ENCODE peak calls at places on chromosomes 3 and 15, in ten cellular contexts. S, F, P, G, T, W, H, C, D and R are unnamed samples. For H3K9me3, the result is how much of the 10 kb centered on the place peaks cover.

GRCh38 chr3:80439490-80439889 is 671.7 kb upstream of the ROBO1 start:
- DNase-seq in S (no peak), F (no peak), P (no peak), G (no peak), T (no peak), W (no peak), H (no peak), C (no peak), D (no peak), R (no peak)

GRCh38 chr3:102181202-102181920 is 253.5 kb upstream of the ZPLD1 start:
- DNase-seq in S (no peak), F (no peak), P (no peak), G (no peak), T (peak), W (no peak), H (no peak), C (no peak), D (no peak), R (no peak)

GRCh38 chr3:100254168-100254777 is 6.5 kb upstream of the TBC1D23 start:
- DNase-seq in S (peak), F (peak), P (peak), G (peak), T (peak), W (peak), H (no peak), C (peak), D (peak), R (peak)

GRCh38 chr3:127684871-127685707 is 12.3 kb downstream of the ABTB1 start:
- DNase-seq in S (no peak), F (peak), P (peak), G (peak), T (no peak), W (no peak), H (peak), C (no peak), D (no peak), R (peak)

GRCh38 chr3:99248130-99248529 is 346.6 kb upstream of the DCBLD2 start:
- DNase-seq in S (no peak), F (no peak), P (no peak), G (no peak), T (peak), W (no peak), H (no peak), C (no peak), D (no peak), R (no peak)

GRCh38 chr15:80695099-80695910 is at the start of gene ABHD17C:
- DNase-seq in S (peak), F (peak), P (peak), G (peak), T (peak), W (no peak), H (peak), C (no peak), D (peak), R (peak)

GRCh38 chr15:73346735-73347312 is 21.9 kb downstream of the HCN4 start:
- DNase-seq in S (peak), F (no peak), P (peak), G (peak), T (peak), W (peak), H (peak), C (peak), D (peak), R (peak)

GRCh38 chr3:13698498-13698897 is 149.6 kb downstream of the FBLN2 start:
- DNase-seq in S (no peak), F (no peak), P (no peak), G (no peak), T (no peak), W (no peak), H (no peak), C (no peak), D (no peak), R (no peak)

GRCh38 chr3:112364291-112364690 is 31.3 kb downstream of the CD200 start:
- DNase-seq in S (no peak), F (no peak), P (no peak), G (no peak), T (no peak), W (no peak), H (no peak), C (no peak), D (no peak), R (no peak)

GRCh38 chr15:100463515-100463914 is 65.2 kb downstream of the CERS3 start:
- DNase-seq in S (no peak), F (no peak), P (no peak), G (no peak), T (no peak), W (no peak), H (no peak), C (no peak), D (no peak), R (no peak)

GRCh38 chr3:195546130-195546560 is 3.0 kb upstream of the PPP1R2 start:
- DNase-seq in S (peak), F (peak), P (peak), G (no peak), T (peak), W (no peak), H (no peak), C (peak), D (peak), R (no peak)

GRCh38 chr15:48617619-48618018 is 27.9 kb downstream of the FBN1 start:
- DNase-seq in S (peak), F (peak), P (peak), G (peak), T (peak), W (no peak), H (no peak), C (no peak), D (peak), R (no peak)

GRCh38 chr3:1664266-1664665 is 434.4 kb upstream of the CNTN4 start:
- DNase-seq in S (no peak), F (no peak), P (no peak), G (no peak), T (no peak), W (no peak), H (no peak), C (no peak), D (no peak), R (no peak)

GRCh38 chr3:123789160-123789559 is 95.0 kb downstream of the MYLK start:
- DNase-seq in S (no peak), F (no peak), P (no peak), G (no peak), T (no peak), W (no peak), H (no peak), C (no peak), D (no peak), R (no peak)

DNA sequence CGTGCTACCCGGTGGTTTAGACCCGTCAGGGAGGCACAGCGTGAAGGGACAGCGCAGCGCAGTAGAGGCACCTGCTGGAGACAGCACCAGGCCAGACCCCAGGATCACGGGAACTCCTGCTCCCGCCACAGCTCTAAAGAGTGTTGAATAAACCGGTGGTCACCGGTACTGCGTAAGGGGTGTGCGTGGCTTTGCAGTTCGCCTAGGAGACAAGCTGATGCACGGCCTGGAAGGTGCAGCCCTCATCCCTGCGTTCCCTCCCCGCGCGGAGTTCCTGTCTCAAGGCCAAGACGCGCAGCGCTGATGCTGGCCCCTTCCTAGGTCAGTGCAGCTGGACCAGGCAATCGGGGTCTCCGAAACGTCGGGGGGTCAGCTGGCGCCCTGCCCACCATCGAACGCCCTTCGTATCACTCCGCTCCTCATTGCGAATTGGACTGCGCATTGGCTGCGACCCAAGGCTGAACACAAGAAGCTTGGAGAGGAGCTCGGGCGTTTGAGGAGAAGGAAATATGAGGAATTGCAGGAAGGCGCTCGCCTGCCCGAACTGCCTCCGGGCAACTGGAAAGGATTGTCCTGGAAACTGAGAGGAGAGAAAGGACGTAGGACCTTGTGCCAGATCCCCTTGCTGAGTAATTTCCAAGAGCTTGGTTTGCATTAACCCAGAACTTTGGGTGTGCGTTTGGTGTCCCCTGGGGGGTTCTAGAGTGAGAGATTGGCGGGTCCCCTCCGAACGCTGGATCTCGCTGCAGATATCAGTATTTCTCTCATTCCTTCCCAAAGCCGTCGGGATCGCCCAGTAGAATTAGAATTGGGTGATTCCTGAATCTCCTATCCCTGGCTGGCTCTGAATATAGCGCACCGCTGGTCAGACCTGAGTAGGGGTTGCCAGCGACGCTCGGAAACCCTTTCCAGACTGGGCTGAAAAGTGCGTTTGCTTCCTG is 2.3 kb upstream of the SOX14 start:
- DNase-seq in S (no peak), F (no peak), P (no peak), G (no peak), T (no peak), W (no peak), H (no peak), C (no peak), D (no peak), R (no peak)
- H3K9me3 ChIP-seq in S (under half), F (under half), P (under half), G (under half), T (under half), W (under half), H (under half), C (under half), D (under half), R (under half)

GRCh38 chr3:50612234-50612972 is 829 bp upstream of the CISH start:
- DNase-seq in S (no peak), F (no peak), P (no peak), G (no peak), T (no peak), W (no peak), H (no peak), C (no peak), D (no peak), R (no peak)
- TF ChIP-seq POLR2A in S (no peak), F (peak), P (no peak), G (peak), T (no peak), W (no peak), H (no peak), C (no peak), D (peak), R (no peak)

DNA sequence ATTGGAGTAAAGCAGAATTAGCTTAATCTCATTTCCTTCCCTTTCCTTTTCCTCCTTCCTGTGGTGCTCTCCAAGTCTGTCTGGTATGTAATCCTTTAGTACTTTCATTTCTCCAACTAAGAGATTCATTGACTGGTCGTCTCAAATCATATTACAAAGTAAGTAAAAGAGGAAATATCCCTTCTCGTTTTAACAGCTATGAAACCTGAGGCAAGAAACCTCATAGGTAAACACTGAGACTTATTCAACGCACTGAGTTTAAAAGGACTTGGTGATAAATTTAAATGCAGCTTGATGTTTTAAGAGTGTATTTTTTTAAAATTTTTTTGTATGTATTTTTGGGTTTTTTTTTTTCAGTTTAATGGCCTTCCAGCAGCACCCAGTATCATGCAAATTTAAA is 117.2 kb upstream of the LRRC3B start:
- DNase-seq in S (no peak), F (no peak), P (no peak), G (no peak), T (no peak), W (no peak), H (no peak), C (no peak), D (no peak), R (no peak)
- H3K9me3 ChIP-seq in S (under half), F (under half), P (under half), G (under half), T (under half), W (under half), H (under half), C (under half), D (under half), R (under half)

GRCh38 chr3:42057561-42058211 is 33.5 kb upstream of the TRAK1 start:
- DNase-seq in S (no peak), F (no peak), P (no peak), G (no peak), T (no peak), W (no peak), H (no peak), C (no peak), D (peak), R (no peak)
- TF ChIP-seq POLR2A in S (no peak), F (no peak), P (no peak), G (no peak), T (no peak), W (no peak), H (no peak), C (no peak), D (no peak), R (no peak)

GRCh38 chr3:30986551-30986950 is 92.1 kb upstream of the GADL1 start:
- DNase-seq in S (no peak), F (no peak), P (no peak), G (no peak), T (no peak), W (no peak), H (no peak), C (no peak), D (no peak), R (no peak)

GRCh38 chr3:30984855-30985793 is 90.7 kb upstream of the GADL1 start:
- DNase-seq in S (no peak), F (no peak), P (no peak), G (no peak), T (peak), W (no peak), H (no peak), C (no peak), D (no peak), R (no peak)

GRCh38 chr3:30988774-30989173 is 94.3 kb upstream of the GADL1 start:
- DNase-seq in S (no peak), F (no peak), P (no peak), G (no peak), T (no peak), W (no peak), H (no peak), C (no peak), D (no peak), R (no peak)

DNA sequence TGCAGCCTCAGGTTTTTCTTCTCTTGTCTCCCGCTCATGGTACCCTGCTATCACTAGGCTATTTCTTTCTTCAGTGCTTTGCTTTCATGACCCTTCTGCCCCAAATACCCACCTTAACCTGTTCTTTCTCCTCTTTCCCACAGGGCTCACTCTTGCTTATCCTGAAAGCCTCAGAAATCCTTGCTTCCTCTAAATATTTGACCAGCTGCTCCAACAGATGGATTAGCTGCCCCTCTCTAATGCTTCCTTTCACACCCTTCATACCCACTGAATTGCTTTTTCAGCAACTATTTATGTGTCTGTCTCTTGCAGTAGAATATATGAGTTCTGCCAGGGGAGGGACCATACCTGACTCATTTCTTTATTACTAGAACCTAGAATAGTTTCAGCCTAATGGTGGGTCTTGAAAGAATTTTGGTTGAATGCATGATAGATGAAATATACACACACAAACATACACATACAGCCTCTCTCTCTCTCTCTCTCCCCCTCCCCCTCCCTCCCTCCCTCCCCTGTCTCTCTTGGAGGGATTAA is 94.9 kb upstream of the GADL1 start:
- DNase-seq in S (no peak), F (no peak), P (no peak), G (no peak), T (no peak), W (no peak), H (no peak), C (no peak), D (no peak), R (no peak)
- H3K9me3 ChIP-seq in S (under half), F (under half), P (under half), G (under half), T (under half), W (under half), H (under half), C (under half), D (under half), R (under half)

GRCh38 chr3:131361464-131362421 is 19.8 kb upstream of the NUDT16 start:
- DNase-seq in S (peak), F (peak), P (peak), G (peak), T (peak), W (peak), H (peak), C (peak), D (peak), R (peak)
- TF ChIP-seq POLR2A in S (no peak), F (peak), P (peak), G (peak), T (no peak), W (peak), H (no peak), C (no peak), D (peak), R (peak)

GRCh38 chr3:39133093-39133490 is 20.3 kb downstream of the CSRNP1 start:
- DNase-seq in S (no peak), F (no peak), P (no peak), G (no peak), T (no peak), W (no peak), H (no peak), C (no peak), D (no peak), R (no peak)

GRCh38 chr3:39133822-39134221 is 19.6 kb downstream of the CSRNP1 start:
- DNase-seq in S (no peak), F (no peak), P (peak), G (no peak), T (no peak), W (no peak), H (no peak), C (no peak), D (no peak), R (no peak)

GRCh38 chr3:39132096-39133092 is 21.0 kb downstream of the CSRNP1 start:
- DNase-seq in S (no peak), F (no peak), P (no peak), G (no peak), T (no peak), W (no peak), H (no peak), C (no peak), D (no peak), R (no peak)

GRCh38 chr3:39135170-39135805 is 18.1 kb downstream of the CSRNP1 start:
- DNase-seq in S (no peak), F (peak), P (peak), G (peak), T (peak), W (no peak), H (no peak), C (no peak), D (no peak), R (no peak)

GRCh38 chr3:39134305-39134704 is 19.1 kb downstream of the CSRNP1 start:
- DNase-seq in S (no peak), F (no peak), P (peak), G (no peak), T (no peak), W (no peak), H (no peak), C (no peak), D (no peak), R (no peak)
- H3K9me3 ChIP-seq in S (under half), F (under half), P (under half), G (under half), T (under half), W (under half), H (under half), C (under half), D (under half), R (under half)